ENCODE peak calls at places on chromosomes 5 and 9, in five cellular contexts. One of them, this sample, is unnamed.

GRCh38 chr5:83340511-83340918 is 131.0 kb upstream of the VCAN start:
- DNase-seq in AG09309: no peak
- DNase-seq in thoracic aorta: no peak
- DNase-seq in HFFc6: no peak
- DNase-seq in fibroblast of lung: no peak
- DNase-seq in this sample: no peak

GRCh38 chr5:111655169-111655924 is 101.6 kb downstream of the NREP start:
- DNase-seq in AG09309: no peak
- DNase-seq in thoracic aorta: peak
- DNase-seq in HFFc6: no peak
- DNase-seq in fibroblast of lung: peak
- DNase-seq in this sample: no peak

GRCh38 chr9:125126019-125126746 is 17.1 kb downstream of the SCAI start:
- DNase-seq in AG09309: peak
- DNase-seq in thoracic aorta: peak
- DNase-seq in HFFc6: peak
- DNase-seq in fibroblast of lung: peak
- DNase-seq in this sample: peak

GRCh38 chr9:30584559-30584958 is 1799.9 kb upstream of the ACO1 start:
- DNase-seq in AG09309: no peak
- DNase-seq in thoracic aorta: no peak
- DNase-seq in HFFc6: no peak
- DNase-seq in fibroblast of lung: no peak
- DNase-seq in this sample: no peak

GRCh38 chr9:33164138-33164809 is 2.9 kb downstream of the B4GALT1 start:
- DNase-seq in AG09309: no peak
- DNase-seq in thoracic aorta: no peak
- DNase-seq in HFFc6: no peak
- DNase-seq in fibroblast of lung: no peak
- DNase-seq in this sample: no peak

GRCh38 chr5:143205386-143205785 is 198.1 kb downstream of the NR3C1 start:
- DNase-seq in AG09309: peak
- DNase-seq in thoracic aorta: no peak
- DNase-seq in HFFc6: peak
- DNase-seq in fibroblast of lung: peak
- DNase-seq in this sample: peak

GRCh38 chr5:84118551-84118950 is 266.1 kb downstream of the EDIL3 start:
- DNase-seq in AG09309: no peak
- DNase-seq in thoracic aorta: no peak
- DNase-seq in HFFc6: no peak
- DNase-seq in fibroblast of lung: no peak
- DNase-seq in this sample: no peak

GRCh38 chr9:120524852-120525251 is 55.1 kb downstream of the CDK5RAP2 start:
- DNase-seq in AG09309: no peak
- DNase-seq in thoracic aorta: no peak
- DNase-seq in HFFc6: no peak
- DNase-seq in fibroblast of lung: no peak
- DNase-seq in this sample: no peak

GRCh38 chr5:114360816-114361723 is 800 bp upstream of the KCNN2 start:
- DNase-seq in AG09309: no peak
- DNase-seq in thoracic aorta: no peak
- DNase-seq in HFFc6: peak
- DNase-seq in fibroblast of lung: no peak
- DNase-seq in this sample: no peak

GRCh38 chr5:170434953-170435605 is 45.9 kb upstream of the KCNMB1 start:
- DNase-seq in AG09309: no peak
- DNase-seq in thoracic aorta: no peak
- DNase-seq in HFFc6: peak
- DNase-seq in fibroblast of lung: peak
- DNase-seq in this sample: peak

DNA sequence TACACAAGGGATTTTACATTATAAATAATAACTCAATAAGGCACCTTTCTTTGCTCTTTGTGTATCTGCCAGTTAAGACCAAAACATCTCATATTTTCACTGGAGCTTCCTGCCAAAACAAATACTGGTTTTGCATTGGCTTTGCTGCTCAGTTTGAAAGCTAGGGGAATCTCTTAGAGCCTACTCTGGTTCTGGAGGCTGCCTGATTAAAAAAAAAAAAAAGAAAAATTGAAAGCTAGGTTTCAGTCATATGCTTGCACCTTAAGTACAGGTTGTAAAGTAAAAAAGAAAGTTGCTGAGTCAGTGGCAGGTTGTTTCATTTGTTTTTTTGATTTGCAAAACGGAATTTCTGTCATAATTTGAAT is 2.3 kb downstream of the DENND4C start:
- DNase-seq in AG09309: peak
- DNase-seq in thoracic aorta: no peak
- DNase-seq in HFFc6: peak
- DNase-seq in fibroblast of lung: peak
- DNase-seq in this sample: no peak
- TF ChIP-seq CTCF in AG09309: no peak
- TF ChIP-seq CTCF in thoracic aorta: no peak
- TF ChIP-seq CTCF in HFFc6: no peak
- TF ChIP-seq CTCF in fibroblast of lung: no peak
- TF ChIP-seq CTCF in this sample: no peak

DNA sequence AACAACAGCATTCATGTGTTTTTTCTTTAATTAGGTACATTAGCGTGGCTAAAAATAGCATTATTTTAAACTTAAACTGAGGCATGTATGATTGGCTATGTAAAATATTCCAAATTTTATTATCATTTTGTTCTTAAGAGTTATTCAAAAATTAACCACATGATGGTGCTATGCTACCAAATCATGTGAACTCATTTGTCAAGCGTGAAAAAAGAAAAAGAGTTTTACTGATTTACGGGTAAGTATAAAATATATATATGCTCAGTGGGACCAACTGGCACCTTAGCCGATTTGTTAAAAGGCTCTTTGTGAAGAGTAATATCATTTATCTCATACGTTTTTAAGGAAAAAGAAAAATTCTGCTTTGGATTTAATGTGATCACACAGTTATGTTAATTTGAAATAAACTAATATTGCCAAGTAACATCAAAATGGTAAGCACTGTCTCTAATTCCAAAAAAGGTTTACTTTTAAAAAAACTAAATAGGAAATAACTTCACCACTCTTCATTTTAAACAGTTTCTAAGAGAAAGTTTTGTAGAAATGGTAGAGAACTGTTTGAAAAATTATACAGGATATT is 1042.3 kb downstream of the CDH12 start:
- DNase-seq in AG09309: no peak
- DNase-seq in thoracic aorta: no peak
- DNase-seq in HFFc6: no peak
- DNase-seq in fibroblast of lung: peak
- DNase-seq in this sample: no peak
- TF ChIP-seq CTCF in AG09309: peak
- TF ChIP-seq CTCF in thoracic aorta: no peak
- TF ChIP-seq CTCF in HFFc6: peak
- TF ChIP-seq CTCF in fibroblast of lung: peak
- TF ChIP-seq CTCF in this sample: peak

DNA sequence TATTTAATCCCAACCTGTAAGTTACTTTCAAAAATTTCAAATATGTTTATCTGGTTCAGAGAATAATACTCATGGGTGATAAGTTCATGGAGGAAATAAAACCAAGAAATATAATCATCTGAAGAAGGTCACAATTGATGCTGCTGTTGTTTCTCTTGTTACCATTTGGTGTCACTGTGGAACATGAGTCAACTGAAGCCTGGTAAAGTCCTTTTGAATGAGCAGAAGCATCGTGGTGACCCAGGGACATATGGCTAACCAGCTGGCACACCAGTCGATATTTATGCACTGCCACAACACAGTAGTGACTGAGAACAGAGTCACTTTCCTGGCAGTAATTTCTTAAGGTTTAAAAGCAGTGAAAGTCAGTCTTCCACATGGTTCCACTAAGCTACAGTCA is 612.9 kb upstream of the TLE4 start:
- DNase-seq in AG09309: no peak
- DNase-seq in thoracic aorta: no peak
- DNase-seq in HFFc6: no peak
- DNase-seq in fibroblast of lung: no peak
- DNase-seq in this sample: no peak
- TF ChIP-seq CTCF in AG09309: no peak
- TF ChIP-seq CTCF in thoracic aorta: no peak
- TF ChIP-seq CTCF in HFFc6: peak
- TF ChIP-seq CTCF in fibroblast of lung: no peak
- TF ChIP-seq CTCF in this sample: peak

GRCh38 chr9:111272571-111272970 is 57.5 kb downstream of the OR2K2 start:
- DNase-seq in AG09309: no peak
- DNase-seq in thoracic aorta: no peak
- DNase-seq in HFFc6: no peak
- DNase-seq in fibroblast of lung: no peak
- DNase-seq in this sample: no peak

GRCh38 chr9:111274737-111275136 is 55.3 kb downstream of the OR2K2 start:
- DNase-seq in AG09309: no peak
- DNase-seq in thoracic aorta: no peak
- DNase-seq in HFFc6: no peak
- DNase-seq in fibroblast of lung: no peak
- DNase-seq in this sample: no peak

GRCh38 chr9:111271481-111272080 is 58.4 kb downstream of the OR2K2 start:
- DNase-seq in AG09309: no peak
- DNase-seq in thoracic aorta: no peak
- DNase-seq in HFFc6: peak
- DNase-seq in fibroblast of lung: peak
- DNase-seq in this sample: no peak

GRCh38 chr9:111271047-111271446 is 59.0 kb downstream of the OR2K2 start:
- DNase-seq in AG09309: no peak
- DNase-seq in thoracic aorta: no peak
- DNase-seq in HFFc6: no peak
- DNase-seq in fibroblast of lung: no peak
- DNase-seq in this sample: no peak

GRCh38 chr9:111276723-111277122 is 53.3 kb downstream of the OR2K2 start:
- DNase-seq in AG09309: no peak
- DNase-seq in thoracic aorta: no peak
- DNase-seq in HFFc6: no peak
- DNase-seq in fibroblast of lung: no peak
- DNase-seq in this sample: no peak
- TF ChIP-seq CTCF in AG09309: no peak
- TF ChIP-seq CTCF in thoracic aorta: no peak
- TF ChIP-seq CTCF in HFFc6: no peak
- TF ChIP-seq CTCF in fibroblast of lung: no peak
- TF ChIP-seq CTCF in this sample: no peak

GRCh38 chr9:135136481-135136880 is 49.0 kb downstream of the OLFM1 start:
- DNase-seq in AG09309: no peak
- DNase-seq in thoracic aorta: no peak
- DNase-seq in HFFc6: no peak
- DNase-seq in fibroblast of lung: no peak
- DNase-seq in this sample: no peak
- TF ChIP-seq CTCF in AG09309: no peak
- TF ChIP-seq CTCF in thoracic aorta: no peak
- TF ChIP-seq CTCF in HFFc6: no peak
- TF ChIP-seq CTCF in fibroblast of lung: no peak
- TF ChIP-seq CTCF in this sample: no peak

GRCh38 chr9:82532504-82532903 is 530.4 kb downstream of the RASEF start:
- DNase-seq in AG09309: no peak
- DNase-seq in thoracic aorta: no peak
- DNase-seq in HFFc6: no peak
- DNase-seq in fibroblast of lung: peak
- DNase-seq in this sample: peak
- TF ChIP-seq CTCF in AG09309: no peak
- TF ChIP-seq CTCF in thoracic aorta: no peak
- TF ChIP-seq CTCF in HFFc6: peak
- TF ChIP-seq CTCF in fibroblast of lung: no peak
- TF ChIP-seq CTCF in this sample: peak

GRCh38 chr5:118980017-118980416 is 8.3 kb downstream of the DTWD2 start:
- DNase-seq in AG09309: no peak
- DNase-seq in thoracic aorta: no peak
- DNase-seq in HFFc6: no peak
- DNase-seq in fibroblast of lung: no peak
- DNase-seq in this sample: no peak
- TF ChIP-seq CTCF in AG09309: no peak
- TF ChIP-seq CTCF in thoracic aorta: no peak
- TF ChIP-seq CTCF in HFFc6: no peak
- TF ChIP-seq CTCF in fibroblast of lung: no peak
- TF ChIP-seq CTCF in this sample: no peak

GRCh38 chr9:89879276-89879675 is 274.5 kb downstream of the GADD45G start:
- DNase-seq in AG09309: no peak
- DNase-seq in thoracic aorta: no peak
- DNase-seq in HFFc6: no peak
- DNase-seq in fibroblast of lung: no peak
- DNase-seq in this sample: no peak
- TF ChIP-seq CTCF in AG09309: no peak
- TF ChIP-seq CTCF in thoracic aorta: no peak
- TF ChIP-seq CTCF in HFFc6: no peak
- TF ChIP-seq CTCF in fibroblast of lung: no peak
- TF ChIP-seq CTCF in this sample: no peak

DNA sequence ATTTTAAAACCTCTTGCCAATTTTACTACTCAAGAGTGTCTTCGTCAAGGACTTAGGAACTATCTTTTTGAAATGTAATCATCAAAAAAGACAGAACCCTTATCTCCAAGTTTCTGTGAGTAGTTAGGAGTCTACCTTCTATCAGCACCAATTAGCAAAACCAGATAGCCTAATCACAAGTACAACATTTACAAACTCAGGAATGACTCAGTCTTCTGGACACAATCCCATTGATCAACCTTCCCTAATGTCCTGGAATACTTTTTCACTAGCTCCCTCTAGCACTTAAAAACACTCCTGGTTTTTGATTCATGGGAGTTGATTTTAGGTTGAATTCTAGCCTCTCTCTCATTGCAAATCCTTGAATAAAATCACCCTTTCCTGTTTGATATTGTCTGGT is 680.7 kb downstream of the PRR16 start:
- DNase-seq in AG09309: peak
- DNase-seq in thoracic aorta: no peak
- DNase-seq in HFFc6: no peak
- DNase-seq in fibroblast of lung: peak
- DNase-seq in this sample: no peak
- TF ChIP-seq CTCF in AG09309: no peak
- TF ChIP-seq CTCF in thoracic aorta: no peak
- TF ChIP-seq CTCF in HFFc6: no peak
- TF ChIP-seq CTCF in fibroblast of lung: no peak
- TF ChIP-seq CTCF in this sample: no peak

GRCh38 chr5:18281947-18282557 is 647.8 kb downstream of the TAF11L14 start:
- DNase-seq in AG09309: peak
- DNase-seq in thoracic aorta: no peak
- DNase-seq in HFFc6: peak
- DNase-seq in fibroblast of lung: peak
- DNase-seq in this sample: peak
- TF ChIP-seq CTCF in AG09309: peak
- TF ChIP-seq CTCF in thoracic aorta: peak
- TF ChIP-seq CTCF in HFFc6: peak
- TF ChIP-seq CTCF in fibroblast of lung: peak
- TF ChIP-seq CTCF in this sample: peak